ENCODE peak calls at places on chromosomes 6 and 20, in nine cellular contexts. One of them, this sample, is unnamed.

GRCh38 chr20:18545566-18545965 is 21.7 kb upstream of the SMIM26 start:
- DNase-seq in endothelial cell: no peak
- DNase-seq in left lung: no peak
- DNase-seq in GM06990: no peak
- DNase-seq in mesothelial cell of epicardium: no peak
- DNase-seq in fibroblast of lung: no peak
- DNase-seq in GM12865: no peak
- DNase-seq in IMR-90: no peak
- DNase-seq in brain microvascular endothelial cell: no peak
- DNase-seq in this sample: no peak

GRCh38 chr6:73610444-73611275 is 43.1 kb downstream of the SLC17A5 start:
- DNase-seq in mesothelial cell of epicardium: no peak
- DNase-seq in IMR-90: peak; percentile 66
- DNase-seq in endothelial cell: no peak
- DNase-seq in fibroblast of lung: peak; percentile 33
- DNase-seq in left lung: no peak
- DNase-seq in brain microvascular endothelial cell: no peak
- DNase-seq in GM12865: peak; percentile 50
- DNase-seq in GM06990: peak; percentile 30
- DNase-seq in this sample: no peak

GRCh38 chr6:33974471-33974870 is 170.7 kb upstream of the MLN start:
- DNase-seq in IMR-90: no peak
- DNase-seq in brain microvascular endothelial cell: no peak
- DNase-seq in endothelial cell: no peak
- DNase-seq in GM12865: no peak
- DNase-seq in left lung: no peak
- DNase-seq in fibroblast of lung: no peak
- DNase-seq in mesothelial cell of epicardium: no peak
- DNase-seq in GM06990: no peak
- DNase-seq in this sample: peak; percentile 3

GRCh38 chr6:43129434-43130194 is 41.5 kb upstream of the SRF start:
- DNase-seq in GM06990: no peak
- DNase-seq in fibroblast of lung: peak; percentile 25
- DNase-seq in left lung: no peak
- DNase-seq in GM12865: peak; percentile 43
- DNase-seq in brain microvascular endothelial cell: peak; percentile 27
- DNase-seq in mesothelial cell of epicardium: no peak
- DNase-seq in endothelial cell: peak; percentile 28
- DNase-seq in IMR-90: peak; percentile 35
- DNase-seq in this sample: no peak

GRCh38 chr6:101396552-101397173 is 3.2 kb downstream of the GRIK2 start:
- DNase-seq in mesothelial cell of epicardium: no peak
- DNase-seq in GM12865: peak; percentile 57
- DNase-seq in IMR-90: peak; percentile 64
- DNase-seq in left lung: peak; percentile 42
- DNase-seq in fibroblast of lung: peak; percentile 48
- DNase-seq in brain microvascular endothelial cell: peak; percentile 61
- DNase-seq in endothelial cell: peak; percentile 78
- DNase-seq in GM06990: no peak
- DNase-seq in this sample: no peak

GRCh38 chr20:3659492-3660261 is 3.5 kb downstream of the GFRA4 start:
- DNase-seq in IMR-90: no peak
- DNase-seq in left lung: no peak
- DNase-seq in brain microvascular endothelial cell: no peak
- DNase-seq in fibroblast of lung: no peak
- DNase-seq in GM06990: no peak
- DNase-seq in endothelial cell: no peak
- DNase-seq in mesothelial cell of epicardium: no peak
- DNase-seq in GM12865: peak; percentile 27
- DNase-seq in this sample: no peak

GRCh38 chr20:45629496-45630100 is at the start of gene WFDC10A:
- DNase-seq in GM12865: peak; percentile 50
- DNase-seq in left lung: peak; percentile 43
- DNase-seq in IMR-90: peak; percentile 49
- DNase-seq in GM06990: no peak
- DNase-seq in endothelial cell: peak; percentile 44
- DNase-seq in mesothelial cell of epicardium: no peak
- DNase-seq in brain microvascular endothelial cell: peak; percentile 43
- DNase-seq in fibroblast of lung: peak; percentile 47
- DNase-seq in this sample: no peak

GRCh38 chr6:150143521-150144293 is 863 bp downstream of the PPP1R14C start:
- DNase-seq in mesothelial cell of epicardium: no peak
- DNase-seq in left lung: no peak
- DNase-seq in GM12865: no peak
- DNase-seq in endothelial cell: no peak
- DNase-seq in brain microvascular endothelial cell: no peak
- DNase-seq in fibroblast of lung: no peak
- DNase-seq in IMR-90: no peak
- DNase-seq in GM06990: no peak
- DNase-seq in this sample: no peak

GRCh38 chr6:46053034-46053933 is 37.6 kb upstream of the CLIC5 start:
- DNase-seq in brain microvascular endothelial cell: no peak
- DNase-seq in left lung: peak; percentile 46
- DNase-seq in IMR-90: no peak
- DNase-seq in mesothelial cell of epicardium: no peak
- DNase-seq in fibroblast of lung: no peak
- DNase-seq in GM12865: no peak
- DNase-seq in endothelial cell: no peak
- DNase-seq in GM06990: no peak
- DNase-seq in this sample: no peak

GRCh38 chr20:51375561-51375960 is 167.0 kb downstream of the NFATC2 start:
- DNase-seq in brain microvascular endothelial cell: no peak
- DNase-seq in IMR-90: no peak
- DNase-seq in fibroblast of lung: no peak
- DNase-seq in mesothelial cell of epicardium: no peak
- DNase-seq in left lung: peak; percentile 10
- DNase-seq in GM12865: no peak
- DNase-seq in GM06990: no peak
- DNase-seq in endothelial cell: no peak
- DNase-seq in this sample: no peak

GRCh38 chr20:44648579-44648978 is 2.9 kb downstream of the ADA start:
- DNase-seq in brain microvascular endothelial cell: no peak
- DNase-seq in endothelial cell: no peak
- DNase-seq in GM12865: no peak
- DNase-seq in left lung: no peak
- DNase-seq in mesothelial cell of epicardium: no peak
- DNase-seq in IMR-90: no peak
- DNase-seq in fibroblast of lung: no peak
- DNase-seq in GM06990: no peak
- DNase-seq in this sample: no peak

GRCh38 chr20:33257237-33257636 is 21.4 kb downstream of the BPIFA1 start:
- DNase-seq in brain microvascular endothelial cell: no peak
- DNase-seq in mesothelial cell of epicardium: no peak
- DNase-seq in GM12865: no peak
- DNase-seq in endothelial cell: no peak
- DNase-seq in IMR-90: no peak
- DNase-seq in GM06990: no peak
- DNase-seq in fibroblast of lung: no peak
- DNase-seq in left lung: no peak
- DNase-seq in this sample: no peak

GRCh38 chr6:38489951-38490350 is 149.8 kb downstream of the BTBD9 start:
- DNase-seq in fibroblast of lung: peak; percentile 82
- DNase-seq in IMR-90: peak; percentile 85
- DNase-seq in GM12865: no peak
- DNase-seq in mesothelial cell of epicardium: no peak
- DNase-seq in GM06990: no peak
- DNase-seq in brain microvascular endothelial cell: peak; percentile 33
- DNase-seq in endothelial cell: no peak
- DNase-seq in left lung: no peak
- DNase-seq in this sample: no peak

GRCh38 chr6:133621751-133622150 is 267.2 kb upstream of the TCF21 start:
- DNase-seq in GM12865: no peak
- DNase-seq in left lung: no peak
- DNase-seq in GM06990: no peak
- DNase-seq in fibroblast of lung: peak; percentile 48
- DNase-seq in endothelial cell: no peak
- DNase-seq in brain microvascular endothelial cell: no peak
- DNase-seq in mesothelial cell of epicardium: no peak
- DNase-seq in IMR-90: peak; percentile 76
- DNase-seq in this sample: no peak

GRCh38 chr6:106823732-106824351 is 150.7 kb downstream of the CD24 start:
- DNase-seq in mesothelial cell of epicardium: no peak
- DNase-seq in brain microvascular endothelial cell: no peak
- DNase-seq in GM06990: no peak
- DNase-seq in left lung: peak; percentile 53
- DNase-seq in fibroblast of lung: no peak
- DNase-seq in GM12865: no peak
- DNase-seq in IMR-90: no peak
- DNase-seq in endothelial cell: no peak
- DNase-seq in this sample: no peak

GRCh38 chr20:13878600-13878999 is 93.8 kb downstream of the NDUFAF5 start:
- DNase-seq in mesothelial cell of epicardium: no peak
- DNase-seq in left lung: no peak
- DNase-seq in brain microvascular endothelial cell: no peak
- DNase-seq in IMR-90: no peak
- DNase-seq in GM06990: no peak
- DNase-seq in endothelial cell: no peak
- DNase-seq in fibroblast of lung: no peak
- DNase-seq in GM12865: no peak
- DNase-seq in this sample: no peak

GRCh38 chr6:36126553-36127458 is 3.5 kb upstream of the MAPK13 start:
- DNase-seq in GM12865: no peak
- DNase-seq in endothelial cell: no peak
- DNase-seq in GM06990: no peak
- DNase-seq in brain microvascular endothelial cell: peak; percentile 34
- DNase-seq in IMR-90: peak; percentile 69
- DNase-seq in left lung: no peak
- DNase-seq in mesothelial cell of epicardium: no peak
- DNase-seq in fibroblast of lung: peak; percentile 43
- DNase-seq in this sample: no peak
- TF ChIP-seq CTCF in GM12865: no peak
- TF ChIP-seq CTCF in endothelial cell: no peak
- TF ChIP-seq CTCF in GM06990: no peak
- TF ChIP-seq CTCF in brain microvascular endothelial cell: no peak
- TF ChIP-seq CTCF in IMR-90: no peak
- TF ChIP-seq CTCF in left lung: no peak
- TF ChIP-seq CTCF in mesothelial cell of epicardium: no peak
- TF ChIP-seq CTCF in fibroblast of lung: no peak
- TF ChIP-seq CTCF in this sample: no peak

DNA sequence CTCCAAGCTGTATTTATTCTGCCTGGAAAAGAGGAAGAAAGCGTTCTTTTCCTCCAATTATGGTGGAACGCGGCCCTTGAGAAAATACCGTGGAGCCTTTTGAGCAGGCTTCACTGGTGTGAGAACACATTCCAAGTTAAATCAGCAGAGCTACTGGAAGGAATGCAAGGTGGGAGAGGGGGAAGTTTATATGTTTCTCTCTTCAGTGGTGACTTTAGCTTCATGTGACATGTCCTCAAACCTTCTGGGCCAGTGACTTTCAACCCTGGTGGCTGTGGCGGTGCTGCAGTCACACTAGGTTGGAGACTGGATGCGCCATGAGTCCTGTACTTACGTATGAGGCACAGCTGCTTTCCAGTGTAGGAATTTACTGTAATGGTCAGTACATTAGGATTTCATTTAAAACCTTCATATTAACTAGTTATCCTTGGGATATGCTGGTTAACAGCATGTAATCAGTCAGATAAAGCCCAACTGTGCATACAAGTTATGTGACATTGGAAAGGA is 221.7 kb downstream of the ARID1B start:
- DNase-seq in fibroblast of lung: no peak
- DNase-seq in IMR-90: no peak
- DNase-seq in endothelial cell: no peak
- DNase-seq in GM12865: no peak
- DNase-seq in GM06990: no peak
- DNase-seq in mesothelial cell of epicardium: no peak
- DNase-seq in left lung: no peak
- DNase-seq in brain microvascular endothelial cell: no peak
- DNase-seq in this sample: no peak
- TF ChIP-seq CTCF in fibroblast of lung: no peak
- TF ChIP-seq CTCF in IMR-90: no peak
- TF ChIP-seq CTCF in endothelial cell: no peak
- TF ChIP-seq CTCF in GM12865: no peak
- TF ChIP-seq CTCF in GM06990: no peak
- TF ChIP-seq CTCF in mesothelial cell of epicardium: no peak
- TF ChIP-seq CTCF in left lung: no peak
- TF ChIP-seq CTCF in brain microvascular endothelial cell: no peak
- TF ChIP-seq CTCF in this sample: no peak

DNA sequence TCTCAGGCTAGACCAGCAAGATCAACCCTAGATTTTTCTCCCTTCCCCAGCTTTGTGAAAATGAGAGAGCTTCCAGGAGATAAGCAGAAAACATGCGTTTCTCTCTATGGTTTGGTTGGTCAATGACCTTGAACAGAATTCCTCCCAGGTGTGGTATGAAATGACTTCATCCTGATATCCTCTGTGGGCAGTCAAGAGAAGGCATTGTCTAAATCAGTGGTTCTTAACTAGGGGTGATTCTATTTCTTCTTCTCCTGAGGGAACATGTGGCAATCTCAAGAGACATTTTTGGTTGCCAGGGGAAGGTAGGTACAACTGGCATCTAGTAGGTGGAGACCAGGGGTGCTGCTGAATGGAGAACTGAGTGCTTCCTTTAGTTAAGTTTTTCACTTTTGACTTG is 12.4 kb downstream of the IFT52 start:
- DNase-seq in fibroblast of lung: no peak
- DNase-seq in mesothelial cell of epicardium: no peak
- DNase-seq in GM12865: no peak
- DNase-seq in GM06990: no peak
- DNase-seq in IMR-90: no peak
- DNase-seq in left lung: no peak
- DNase-seq in endothelial cell: no peak
- DNase-seq in brain microvascular endothelial cell: no peak
- DNase-seq in this sample: no peak
- TF ChIP-seq CTCF in fibroblast of lung: no peak
- TF ChIP-seq CTCF in mesothelial cell of epicardium: no peak
- TF ChIP-seq CTCF in GM12865: no peak
- TF ChIP-seq CTCF in GM06990: no peak
- TF ChIP-seq CTCF in IMR-90: no peak
- TF ChIP-seq CTCF in left lung: no peak
- TF ChIP-seq CTCF in endothelial cell: no peak
- TF ChIP-seq CTCF in brain microvascular endothelial cell: no peak
- TF ChIP-seq CTCF in this sample: no peak

GRCh38 chr6:1066449-1066848 is 245.4 kb upstream of the FOXQ1 start:
- DNase-seq in endothelial cell: no peak
- DNase-seq in fibroblast of lung: no peak
- DNase-seq in GM06990: no peak
- DNase-seq in GM12865: no peak
- DNase-seq in IMR-90: no peak
- DNase-seq in brain microvascular endothelial cell: no peak
- DNase-seq in left lung: no peak
- DNase-seq in mesothelial cell of epicardium: no peak
- DNase-seq in this sample: no peak

GRCh38 chr6:1063671-1064355 is 248.1 kb upstream of the FOXQ1 start:
- DNase-seq in GM06990: no peak
- DNase-seq in GM12865: no peak
- DNase-seq in endothelial cell: no peak
- DNase-seq in left lung: no peak
- DNase-seq in brain microvascular endothelial cell: no peak
- DNase-seq in fibroblast of lung: no peak
- DNase-seq in IMR-90: no peak
- DNase-seq in mesothelial cell of epicardium: no peak
- DNase-seq in this sample: no peak

GRCh38 chr6:1059596-1059995 is 252.3 kb upstream of the FOXQ1 start:
- DNase-seq in mesothelial cell of epicardium: no peak
- DNase-seq in brain microvascular endothelial cell: no peak
- DNase-seq in fibroblast of lung: no peak
- DNase-seq in GM06990: no peak
- DNase-seq in left lung: no peak
- DNase-seq in IMR-90: no peak
- DNase-seq in endothelial cell: no peak
- DNase-seq in GM12865: no peak
- DNase-seq in this sample: no peak

GRCh38 chr6:1065986-1066385 is 245.9 kb upstream of the FOXQ1 start:
- DNase-seq in mesothelial cell of epicardium: no peak
- DNase-seq in IMR-90: no peak
- DNase-seq in GM06990: no peak
- DNase-seq in GM12865: no peak
- DNase-seq in left lung: no peak
- DNase-seq in fibroblast of lung: no peak
- DNase-seq in brain microvascular endothelial cell: no peak
- DNase-seq in endothelial cell: no peak
- DNase-seq in this sample: no peak

GRCh38 chr6:1062786-1063545 is 248.9 kb upstream of the FOXQ1 start:
- DNase-seq in mesothelial cell of epicardium: no peak
- DNase-seq in IMR-90: peak; percentile 30
- DNase-seq in endothelial cell: no peak
- DNase-seq in GM12865: peak; percentile 31
- DNase-seq in fibroblast of lung: no peak
- DNase-seq in brain microvascular endothelial cell: no peak
- DNase-seq in GM06990: no peak
- DNase-seq in left lung: no peak
- DNase-seq in this sample: no peak
- TF ChIP-seq CTCF in mesothelial cell of epicardium: no peak
- TF ChIP-seq CTCF in IMR-90: no peak
- TF ChIP-seq CTCF in endothelial cell: no peak
- TF ChIP-seq CTCF in GM12865: no peak
- TF ChIP-seq CTCF in fibroblast of lung: no peak
- TF ChIP-seq CTCF in brain microvascular endothelial cell: no peak
- TF ChIP-seq CTCF in GM06990: peak; percentile 24
- TF ChIP-seq CTCF in left lung: no peak
- TF ChIP-seq CTCF in this sample: no peak